ENCODE peak calls at places on chromosomes 5 and 9, in five cellular contexts. W is HCT116, G is SK-N-SH, I is GM12878, N is H1. Q is an unnamed sample.

GRCh38 chr9:27787941-27788340 is 214.7 kb upstream of the C9orf72 start:
- DNase-seq in W (no peak), G (no peak), N (no peak), I (no peak), Q (peak; percentile 25)

GRCh38 chr9:127311239-127311741 is 46.7 kb downstream of the GARNL3 start:
- DNase-seq in I (no peak), G (no peak), W (peak; percentile 1), N (peak; percentile 68), Q (no peak)

GRCh38 chr5:152994040-152994439 is 496.4 kb upstream of the GRIA1 start:
- DNase-seq in G (no peak), W (no peak), I (no peak), N (no peak), Q (no peak)

GRCh38 chr9:8946461-8946860 is 1146.9 kb upstream of the DMAC1 start:
- DNase-seq in G (no peak), I (no peak), W (no peak), N (no peak), Q (peak; percentile 13)

GRCh38 chr9:75088646-75089368 is 493 bp downstream of the OSTF1 start:
- DNase-seq in I (peak; percentile 36), N (peak; percentile 52), G (peak; percentile 58), W (no peak), Q (no peak)

GRCh38 chr9:20684865-20685696 is 1.0 kb downstream of the FOCAD start:
- DNase-seq in W (no peak), N (no peak), G (no peak), I (no peak), Q (no peak)

GRCh38 chr5:109792613-109793012 is 102.9 kb downstream of the MAN2A1 start:
- DNase-seq in G (no peak), W (no peak), I (no peak), N (no peak), Q (no peak)

GRCh38 chr9:110114086-110114887 is 93.7 kb downstream of the C9orf152 start:
- DNase-seq in W (no peak), G (no peak), N (no peak), I (no peak), Q (no peak)

GRCh38 chr9:126614088-126614454 is 343 bp downstream of the LMX1B start:
- DNase-seq in W (no peak), I (no peak), G (peak; percentile 51), N (no peak), Q (no peak)

GRCh38 chr5:7927466-7928375 is 58.8 kb downstream of the MTRR start:
- DNase-seq in W (peak; percentile 22), G (peak; percentile 68), I (no peak), N (peak; percentile 76), Q (peak; percentile 27)

GRCh38 chr9:115237383-115238087 is 119.6 kb upstream of the TNC start:
- DNase-seq in G (no peak), N (no peak), I (no peak), W (no peak), Q (no peak)

GRCh38 chr5:178895615-178896571 is at the start of gene ZFP2:
- DNase-seq in G (peak; percentile 89), I (no peak), W (peak; percentile 21), N (peak; percentile 82), Q (peak; percentile 49)

GRCh38 chr9:111414406-111414805 is 69.8 kb downstream of the ECPAS start:
- DNase-seq in G (no peak), W (no peak), I (no peak), N (no peak), Q (no peak)

GRCh38 chr5:135322271-135322670 is 76.8 kb downstream of the MACROH2A1 start:
- DNase-seq in I (no peak), N (no peak), G (no peak), W (no peak), Q (no peak)

GRCh38 chr5:81302596-81302995 is 1.2 kb downstream of the ZCCHC9 start:
- DNase-seq in I (no peak), W (no peak), N (no peak), G (no peak), Q (no peak)

GRCh38 chr9:93681316-93682154 is 105.2 kb downstream of the PHF2 start:
- DNase-seq in G (peak; percentile 16), N (peak; percentile 39), W (no peak), I (no peak), Q (no peak)

GRCh38 chr5:39947657-39948056 is 522.9 kb upstream of the DAB2 start:
- DNase-seq in I (no peak), N (no peak), W (no peak), G (no peak), Q (no peak)

GRCh38 chr9:71812385-71812784 is 44.1 kb upstream of the CEMIP2 start:
- DNase-seq in N (no peak), G (no peak), I (no peak), W (no peak), Q (no peak)

GRCh38 chr5:76403963-76404693 is 1.0 kb downstream of the IQGAP2 start:
- DNase-seq in G (no peak), N (peak; percentile 55), W (no peak), I (peak; percentile 60), Q (peak; percentile 50)
- TF ChIP-seq YY1 in G (no peak), N (no peak), W (no peak), I (peak; percentile 22), Q (no peak)

GRCh38 chr5:56155992-56156584 is 77.0 kb downstream of the ANKRD55 start:
- DNase-seq in G (no peak), N (no peak), I (no peak), W (no peak), Q (no peak)
- H3K9ac ChIP-seq in G (no peak overlapping the region), N (no peak overlapping the region), I (peak overlapping the region; percentile 26), W (no peak overlapping the region), Q (no peak overlapping the region)

DNA sequence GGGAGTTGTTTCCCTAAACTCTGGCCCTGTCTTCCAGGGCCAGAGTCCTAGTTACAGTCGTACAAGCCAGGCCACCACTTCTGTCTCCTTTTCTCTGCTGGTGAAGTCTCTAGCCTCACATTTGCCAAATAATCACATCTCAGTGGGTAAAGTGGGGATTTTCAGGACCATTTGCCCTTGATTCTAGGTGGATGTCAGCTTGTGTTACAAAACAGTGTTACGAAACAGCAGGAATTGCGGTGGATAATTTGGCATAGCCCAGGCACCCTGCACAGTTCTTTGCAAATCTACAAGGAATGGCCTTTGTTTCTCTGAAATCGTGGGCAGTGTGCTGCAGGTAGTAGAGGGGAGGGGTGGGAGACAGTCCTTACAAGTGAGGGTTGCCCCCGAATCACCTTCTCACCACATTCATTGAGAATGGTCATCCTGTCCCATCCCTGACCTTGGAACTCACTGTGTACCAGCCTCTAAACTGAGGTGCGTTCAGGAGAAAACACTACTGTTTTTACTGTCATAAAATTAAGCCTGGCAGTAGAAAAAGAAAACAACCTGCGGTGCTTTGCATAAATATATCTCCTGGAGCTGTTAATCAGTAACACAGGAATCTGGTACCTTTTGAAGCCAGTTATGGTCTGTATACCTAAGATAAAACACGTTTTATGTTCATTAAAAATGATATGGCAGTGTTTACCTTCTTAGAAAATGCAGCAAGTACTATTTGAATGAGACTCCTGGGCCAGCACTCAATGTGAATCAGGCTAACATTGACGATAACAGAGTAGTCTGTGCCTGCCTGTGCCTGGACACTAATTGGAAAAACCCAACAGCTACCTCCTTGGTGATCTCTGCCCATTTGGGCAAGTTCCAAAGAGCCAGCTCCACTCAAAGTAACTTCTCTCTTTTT is 44.3 kb downstream of the CYSTM1 start:
- DNase-seq in N (no peak), I (no peak), W (no peak), G (no peak), Q (no peak)
- TF ChIP-seq YY1 in N (no peak), I (no peak), W (no peak), G (no peak), Q (no peak)

DNA sequence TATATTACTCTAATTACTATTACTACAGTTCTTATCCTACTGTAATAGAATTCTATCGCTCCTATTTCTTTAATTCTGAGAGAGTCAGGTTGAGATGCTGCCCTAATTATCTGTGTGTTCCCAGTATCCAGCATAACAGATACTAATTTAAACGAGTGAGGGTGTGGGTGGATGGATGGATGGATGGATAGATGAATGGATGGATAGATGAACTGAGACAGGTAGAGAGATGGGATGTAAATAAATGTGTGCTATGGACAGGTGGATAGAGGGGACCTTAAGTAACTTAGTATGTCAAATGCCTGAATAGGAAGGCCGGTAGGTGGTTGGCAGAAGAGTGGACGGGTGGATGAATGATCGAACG is 143.6 kb upstream of the ADRA1B start:
- DNase-seq in N (no peak), G (no peak), W (no peak), I (no peak), Q (no peak)
- H3K9ac ChIP-seq in N (no peak overlapping the region), G (peak overlapping the region; percentile 64), W (peak overlapping the region; percentile 55), I (no peak overlapping the region), Q (peak overlapping the region; percentile 50)

DNA sequence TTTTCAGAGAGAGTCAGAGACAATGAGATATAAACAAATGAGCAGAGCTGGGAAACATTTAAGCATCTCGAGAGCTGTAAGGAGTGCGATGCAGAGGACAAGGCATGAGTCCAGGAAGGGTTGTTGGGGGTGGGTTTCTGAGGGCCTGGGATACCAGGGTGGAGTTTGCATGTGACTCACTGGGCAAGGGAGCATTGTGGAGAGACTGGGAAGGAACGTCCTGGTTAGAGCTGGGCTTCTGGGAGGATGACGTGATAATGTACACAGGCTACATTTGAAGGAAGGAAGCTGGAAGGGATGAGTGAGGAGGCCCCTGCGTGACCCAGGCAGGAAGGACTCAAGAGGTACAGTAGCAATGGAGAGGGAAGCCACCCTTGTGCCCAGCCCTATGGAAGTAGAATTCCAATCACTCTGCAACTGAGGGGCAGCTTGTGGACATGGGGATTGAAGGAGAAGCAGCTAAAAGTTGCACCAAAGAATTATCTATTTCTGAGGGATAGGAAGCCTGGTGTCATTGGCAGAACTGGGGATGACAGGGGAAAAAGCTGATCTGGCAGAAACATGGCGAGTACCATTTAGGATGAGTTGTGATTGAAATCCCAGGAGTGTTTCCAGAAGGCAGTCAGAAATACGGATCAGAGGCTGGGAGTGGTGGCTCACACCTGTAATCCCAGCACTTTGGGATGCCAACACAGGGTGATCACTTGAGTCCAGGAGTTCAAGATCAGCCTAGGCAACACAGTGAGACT is 59.3 kb upstream of the AFAP1L1 start:
- DNase-seq in N (no peak), G (no peak), I (no peak), W (no peak), Q (no peak)
- TF ChIP-seq YY1 in N (no peak), G (no peak), I (no peak), W (no peak), Q (no peak)

DNA sequence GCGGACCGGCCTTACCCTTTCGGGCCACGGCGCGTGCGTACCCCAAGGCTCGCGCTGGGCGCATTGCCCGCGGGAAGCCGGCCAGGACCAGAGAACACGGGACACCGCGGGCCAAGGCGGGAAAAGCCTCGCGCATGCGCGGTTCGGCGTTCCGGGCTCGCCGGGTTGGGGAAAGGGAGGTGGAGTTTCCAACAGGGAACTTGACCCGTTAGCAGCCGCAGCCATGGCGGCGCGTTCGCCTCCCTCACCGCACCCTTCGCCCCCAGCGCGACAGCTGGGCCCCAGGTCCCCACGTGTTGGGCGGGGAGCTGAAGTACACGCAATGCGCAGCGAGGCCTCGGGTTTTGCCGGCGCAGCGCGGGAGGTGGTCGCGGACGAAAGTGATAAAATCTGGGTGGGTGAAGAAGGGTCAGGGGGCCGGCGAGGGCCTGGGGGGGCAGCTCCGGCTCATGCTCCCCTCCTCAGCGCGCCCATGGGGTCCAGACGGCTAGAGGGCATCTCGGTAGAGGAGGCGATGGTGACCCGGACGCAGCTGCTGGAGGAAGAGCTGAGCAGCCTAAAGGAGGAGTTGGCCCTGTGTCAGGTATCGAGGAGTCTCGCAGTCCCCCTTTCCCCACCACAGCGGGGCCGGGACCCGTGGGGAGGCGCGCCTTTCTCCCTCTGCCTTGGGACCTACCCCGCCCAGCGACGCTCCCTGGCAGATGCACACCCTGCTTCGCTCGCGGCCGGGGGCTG is at the start of gene CNTLN:
- DNase-seq in G (peak; percentile 98), W (peak; percentile 41), N (peak; percentile 99), I (no peak), Q (peak; percentile 86)
- H3K9ac ChIP-seq in G (peak within 1 kb of the TSS; percentile 97), W (peak within 1 kb of the TSS; percentile 75), N (peak within 1 kb of the TSS; percentile 84), I (no peak within 1 kb of the TSS), Q (peak within 1 kb of the TSS; percentile 91)

Q was measured in NT2/D1.